ENCODE peak calls at places on chromosomes 1 and 21, in four cellular contexts. E is H1, X is NT2/D1, F is GM12878. H is an unnamed sample.
A peak's percentile ranks its signal among the peaks of the same experiment; 100 is the strongest.

GRCh38 chr1:174158767-174159252 is 510 bp upstream of the RABGAP1L start:
- DNase-seq in X (no peak), F (no peak), E (no peak), H (no peak)

GRCh38 chr1:5748286-5749225 is 243.7 kb downstream of the NPHP4 start:
- DNase-seq in F (no peak), E (no peak), X (no peak), H (no peak)

GRCh38 chr1:15260418-15261154 is 13.6 kb downstream of the FHAD1 start:
- DNase-seq in X (peak; percentile 28), E (no peak), F (no peak), H (no peak)

GRCh38 chr1:159775716-159776115 is 5.0 kb upstream of the DUSP23 start:
- DNase-seq in F (no peak), E (no peak), X (no peak), H (no peak)

GRCh38 chr21:29499734-29500343 is 201.1 kb downstream of the BACH1 start:
- DNase-seq in F (no peak), X (peak; percentile 42), E (peak; percentile 63), H (peak; percentile 69)

GRCh38 chr1:202170726-202171125 is 10.3 kb upstream of the PTPN7 start:
- DNase-seq in E (no peak), X (no peak), F (no peak), H (no peak)

GRCh38 chr1:176795929-176796328 is 333.0 kb downstream of the PAPPA2 start:
- DNase-seq in E (no peak), F (no peak), X (no peak), H (no peak)

GRCh38 chr1:24122776-24123175 is 10.8 kb upstream of the MYOM3 start:
- DNase-seq in X (no peak), E (no peak), F (no peak), H (no peak)

GRCh38 chr1:47192458-47193384 is 2.9 kb upstream of the PDZK1IP1 start:
- DNase-seq in F (no peak), E (peak; percentile 90), X (peak; percentile 98), H (peak; percentile 83)

GRCh38 chr1:31122101-31122735 is 56.7 kb upstream of the PUM1 start:
- DNase-seq in F (no peak), E (no peak), X (peak; percentile 40), H (no peak)

GRCh38 chr1:34683616-34684015 is 71.2 kb upstream of the GJB5 start:
- DNase-seq in F (no peak), E (no peak), X (no peak), H (no peak)

GRCh38 chr1:112508242-112509004 is at the start of gene WNT2B:
- DNase-seq in E (no peak), X (no peak), F (no peak), H (peak; percentile 67)

GRCh38 chr1:12745992-12746323 is at the start of gene CFAP107:
- DNase-seq in F (no peak), E (no peak), X (no peak), H (no peak)

GRCh38 chr1:151399890-151400235 is 490 bp downstream of the PSMB4 start:
- DNase-seq in F (no peak), E (no peak), X (peak; percentile 30), H (peak; percentile 41)

GRCh38 chr1:99731384-99731783 is 35.1 kb downstream of the FRRS1 start:
- DNase-seq in X (no peak), F (no peak), E (no peak), H (no peak)

GRCh38 chr1:99447716-99448115 is 183.4 kb downstream of the PLPPR4 start:
- DNase-seq in E (no peak), F (no peak), X (no peak), H (no peak)

GRCh38 chr21:43997766-43998742 is 14.1 kb upstream of the TRAPPC10 start:
- DNase-seq in X (no peak), E (no peak), F (no peak), H (no peak)

GRCh38 chr1:183515002-183515689 is 42.8 kb downstream of the SMG7 start:
- DNase-seq in E (no peak), X (no peak), F (no peak), H (no peak)

GRCh38 chr1:15152318-15153183 is 996 bp upstream of the TMEM51 start:
- DNase-seq in E (no peak), X (peak; percentile 15), F (no peak), H (peak; percentile 80)

GRCh38 chr1:152411144-152411543 is 2.9 kb downstream of the CRNN start:
- DNase-seq in F (no peak), X (no peak), E (no peak), H (no peak)

GRCh38 chr1:107404756-107405155 is 263.9 kb downstream of the NTNG1 start:
- DNase-seq in F (no peak), X (no peak), E (no peak), H (no peak)

GRCh38 chr1:201608635-201609395 is 69.9 kb downstream of the NAV1 start:
- DNase-seq in E (no peak), X (no peak), F (no peak), H (no peak)

GRCh38 chr1:166974647-166975345 is 544 bp downstream of the ILDR2 start:
- DNase-seq in X (no peak), E (no peak), F (no peak), H (no peak)

GRCh38 chr1:117629625-117630422 is 24.0 kb downstream of the TENT5C start:
- DNase-seq in E (no peak), F (no peak), X (no peak), H (no peak)

GRCh38 chr1:57727121-57727520 is 303.3 kb upstream of the DAB1 start:
- DNase-seq in X (no peak), E (no peak), F (no peak), H (no peak)

GRCh38 chr1:115811140-115811828 is 29.6 kb downstream of the NHLH2 start:
- DNase-seq in F (no peak), X (no peak), E (no peak), H (no peak)

GRCh38 chr1:221725683-221726330 is 16.1 kb downstream of the DUSP10 start:
- DNase-seq in X (no peak), E (no peak), F (no peak), H (no peak)

GRCh38 chr1:167447521-167448136 is 70.7 kb downstream of the CD247 start:
- DNase-seq in E (no peak), X (no peak), F (no peak), H (no peak)

GRCh38 chr1:201941420-201942128 is 4.8 kb downstream of the LMOD1 start:
- DNase-seq in F (no peak), X (peak; percentile 80), E (peak; percentile 77), H (peak; percentile 35)

GRCh38 chr1:64182207-64182606 is 21.2 kb upstream of the UBE2U start:
- DNase-seq in E (no peak), F (no peak), X (no peak), H (no peak)

GRCh38 chr1:101431956-101432510 is 195.2 kb downstream of the S1PR1 start:
- DNase-seq in X (no peak), E (no peak), F (no peak), H (no peak)

GRCh38 chr1:204601979-204602653 is 83.4 kb downstream of the LRRN2 start:
- DNase-seq in F (no peak), E (no peak), X (no peak), H (no peak)

GRCh38 chr1:8077120-8077573 is 51.0 kb upstream of the ERRFI1 start:
- DNase-seq in F (no peak), E (no peak), X (no peak), H (no peak)

GRCh38 chr1:212110617-212111016 is 75.1 kb downstream of the DTL start:
- DNase-seq in E (no peak), F (no peak), X (no peak), H (no peak)

GRCh38 chr1:83910461-83910860 is 88.5 kb downstream of the TTLL7 start:
- DNase-seq in X (no peak), F (no peak), E (no peak), H (no peak)

GRCh38 chr1:53025778-53026131 is 36.3 kb upstream of the PODN start:
- DNase-seq in E (no peak), F (no peak), X (no peak), H (no peak)

GRCh38 chr1:53026254-53026653 is 35.8 kb upstream of the PODN start:
- DNase-seq in E (no peak), F (no peak), X (no peak), H (no peak)

GRCh38 chr1:53025034-53025777 is 36.8 kb upstream of the PODN start:
- DNase-seq in F (no peak), E (no peak), X (no peak), H (peak; percentile 25)

GRCh38 chr1:53022179-53022578 is 39.8 kb upstream of the PODN start:
- DNase-seq in X (no peak), F (no peak), E (no peak), H (no peak)

GRCh38 chr1:53024117-53024516 is 37.9 kb upstream of the PODN start:
- DNase-seq in E (no peak), X (no peak), F (no peak), H (no peak)
- TF ChIP-seq SUZ12 in E (no peak), X (no peak), F (no peak), H (no peak)

DNA sequence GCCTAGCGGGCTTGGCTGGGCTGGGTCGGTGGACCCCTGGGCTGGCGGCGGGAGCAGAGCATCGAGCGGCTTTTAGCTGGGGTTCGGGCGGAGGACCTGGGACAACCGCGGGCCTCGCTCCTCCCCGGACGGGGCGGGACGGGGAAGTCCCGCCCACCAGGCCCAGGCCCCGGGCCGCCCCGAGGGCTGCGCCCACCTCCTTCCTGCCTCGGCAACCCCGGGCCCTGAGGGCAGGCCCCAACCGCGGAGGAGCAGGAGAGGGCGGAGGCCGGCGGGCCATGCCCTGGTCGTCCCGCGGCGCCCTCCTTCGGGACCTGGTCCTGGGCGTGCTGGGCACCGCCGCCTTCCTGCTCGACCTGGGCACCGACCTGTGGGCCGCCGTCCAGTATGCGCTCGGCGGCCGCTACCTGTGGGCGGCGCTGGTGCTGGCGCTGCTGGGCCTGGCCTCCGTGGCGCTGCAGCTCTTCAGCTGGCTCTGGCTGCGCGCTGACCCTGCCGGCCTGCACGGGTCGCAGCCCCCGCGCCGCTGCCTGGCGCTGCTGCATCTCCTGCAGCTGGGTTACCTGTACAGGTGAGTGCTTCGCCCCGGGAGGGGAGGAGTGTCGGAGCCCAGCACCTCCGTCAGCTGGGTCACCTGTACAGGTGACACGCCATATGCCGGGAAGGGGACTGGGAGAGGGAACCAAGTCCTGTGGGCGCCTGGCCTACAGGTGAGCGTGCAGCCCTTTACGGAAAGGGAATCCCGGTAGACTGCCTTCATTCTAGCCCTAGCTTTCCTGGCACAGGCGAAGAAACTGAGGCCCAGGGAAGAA is at the start of gene XKR8:
- DNase-seq in X (peak; percentile 91), F (peak; percentile 31), E (peak; percentile 70), H (peak; percentile 98)
- TF ChIP-seq SUZ12 in X (no peak), F (no peak), E (no peak), H (no peak)

DNA sequence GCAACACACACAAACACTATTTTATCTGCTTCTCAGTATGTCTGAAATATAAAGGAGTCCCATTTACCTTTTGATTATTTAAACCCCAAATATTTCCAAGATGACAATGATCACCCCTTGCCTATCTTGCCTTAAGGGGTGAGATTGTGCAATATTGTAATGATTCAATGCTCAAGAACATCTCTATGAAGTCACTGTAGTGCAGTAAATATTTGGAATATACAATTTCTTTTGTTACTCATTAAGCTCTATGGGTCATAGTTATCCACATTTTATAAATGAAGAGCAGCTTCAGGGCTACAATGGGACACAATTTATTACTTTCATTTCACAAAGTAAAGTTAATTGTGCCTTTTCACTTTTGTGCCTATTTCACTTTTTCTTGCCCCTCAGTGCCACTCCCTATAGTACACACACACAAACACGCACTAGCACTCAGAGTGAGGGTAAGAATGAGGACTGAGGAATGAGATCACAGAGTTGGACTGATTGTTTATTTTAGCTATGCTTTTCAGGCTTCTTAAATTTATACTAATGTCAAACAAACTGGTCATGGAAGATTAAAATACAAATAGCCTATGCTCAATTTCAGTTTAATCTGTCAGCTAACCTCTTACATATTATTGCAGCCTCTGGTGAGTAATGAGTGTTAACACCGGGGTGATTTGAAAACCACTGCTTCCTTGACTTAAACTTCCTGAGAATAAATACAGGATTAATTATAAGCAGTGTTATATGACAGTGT is 521.0 kb upstream of the B3GALT2 start:
- DNase-seq in X (no peak), F (no peak), E (no peak), H (peak; percentile 8)
- TF ChIP-seq SUZ12 in X (no peak), F (no peak), E (no peak), H (no peak)

GRCh38 chr1:90718411-90719320 is 1.6 kb upstream of the BARHL2 start:
- DNase-seq in E (no peak), F (no peak), X (no peak), H (peak; percentile 42)
- TF ChIP-seq SUZ12 in E (peak; percentile 98), F (no peak), X (no peak), H (no peak)

H was measured in HEK293T.